ENCODE peak calls at places on chromosomes 4 and X, in four cellular contexts. X is G401; D is CD8-positive, alpha-beta memory T cell; O is WERI-Rb-1. F is an unnamed sample.

GRCh38 chrX:136192839-136193414 is 45.6 kb downstream of the FHL1 start:
- DNase-seq in X (no peak), D (no peak), O (no peak), F (no peak)

GRCh38 chr4:156896536-156896935 is 75.1 kb downstream of the PDGFC start:
- DNase-seq in X (no peak), D (no peak), O (no peak), F (no peak)

GRCh38 chrX:154457491-154458115 is 478 bp upstream of the PLXNA3 start:
- DNase-seq in X (no peak), D (peak), O (peak), F (no peak)

GRCh38 chr4:36322921-36323354 is 41.5 kb downstream of the DTHD1 start:
- DNase-seq in X (no peak), D (peak), O (no peak), F (no peak)

GRCh38 chr4:108834167-108834566 is 71.3 kb upstream of the ETNPPL start:
- DNase-seq in X (no peak), D (no peak), O (no peak), F (no peak)

GRCh38 chr4:124090007-124090406 is 622.5 kb downstream of the ANKRD50 start:
- DNase-seq in X (no peak), D (no peak), O (no peak), F (no peak)

GRCh38 chrX:135432453-135432852 is 10.7 kb downstream of the SMIM10L2A start:
- DNase-seq in X (no peak), D (no peak), O (peak), F (no peak)

GRCh38 chr4:163764569-163764968 is 270.1 kb downstream of the TMA16 start:
- DNase-seq in X (no peak), D (no peak), O (no peak), F (no peak)

GRCh38 chr4:2259036-2259540 is 2.8 kb downstream of the MXD4 start:
- DNase-seq in X (peak), D (no peak), O (no peak), F (peak)

GRCh38 chrX:51836823-51837222 is 56.6 kb upstream of the MAGED1 start:
- DNase-seq in X (no peak), D (no peak), O (no peak), F (no peak)